ENCODE peak calls at places on chromosomes 12 and 14, in four cellular contexts. F, H, R and Z are unnamed samples.

GRCh38 chr14:65788876-65789859 is 376.6 kb downstream of the FUT8 start:
- DNase-seq in F (no peak), H (no peak), R (no peak), Z (no peak)

GRCh38 chr14:73567951-73568885 is 795 bp upstream of the ACOT2 start:
- DNase-seq in F (no peak), H (no peak), R (no peak), Z (no peak)

GRCh38 chr12:47774664-47775063 is 1.6 kb downstream of the SLC48A1 start:
- DNase-seq in F (no peak), H (no peak), R (no peak), Z (no peak)

GRCh38 chr12:25771062-25771461 is 187.4 kb upstream of the RASSF8 start:
- DNase-seq in F (no peak), H (no peak), R (no peak), Z (peak)

GRCh38 chr14:36605506-36605857 is 23.1 kb upstream of the NKX2-8 start:
- DNase-seq in F (no peak), H (no peak), R (no peak), Z (no peak)

GRCh38 chr12:79125358-79125757 is 260.8 kb downstream of the SYT1 start:
- DNase-seq in F (no peak), H (no peak), R (no peak), Z (no peak)

GRCh38 chr12:26128180-26128579 is 3.3 kb upstream of the BHLHE41 start:
- DNase-seq in F (no peak), H (no peak), R (no peak), Z (no peak)

GRCh38 chr12:104480826-104481457 is 24.2 kb downstream of the CHST11 start:
- DNase-seq in F (no peak), H (no peak), R (no peak), Z (no peak)

GRCh38 chr14:75456069-75457023 is 28.5 kb downstream of the JDP2 start:
- DNase-seq in F (peak), H (no peak), R (no peak), Z (no peak)

DNA sequence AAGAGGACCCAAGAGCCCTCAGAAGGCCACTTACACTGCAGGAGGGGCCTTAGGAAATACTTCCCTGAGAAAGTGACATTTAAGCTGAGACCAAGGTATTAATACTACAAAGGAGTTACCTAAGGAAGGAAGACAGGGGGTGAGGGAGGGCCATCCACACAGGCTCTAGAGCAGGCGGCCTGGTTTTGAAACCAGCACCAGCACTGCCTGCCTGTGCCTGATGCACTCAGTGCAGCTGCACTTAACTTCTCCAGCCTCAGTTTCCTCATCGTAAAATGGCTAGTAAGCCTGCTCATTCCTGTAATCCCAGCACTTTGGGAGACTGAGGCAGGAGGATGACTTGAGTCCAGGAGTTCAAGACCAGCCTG is 45.5 kb upstream of the PLEKHG6 start:
- DNase-seq in F (no peak), H (no peak), R (no peak), Z (no peak)
- H3K27ac ChIP-seq in F (no peak), H (no peak), R (no peak), Z (no peak)

GRCh38 chr12:43480591-43480990 is 71.4 kb downstream of the ADAMTS20 start:
- DNase-seq in F (no peak), H (no peak), R (no peak), Z (no peak)

DNA sequence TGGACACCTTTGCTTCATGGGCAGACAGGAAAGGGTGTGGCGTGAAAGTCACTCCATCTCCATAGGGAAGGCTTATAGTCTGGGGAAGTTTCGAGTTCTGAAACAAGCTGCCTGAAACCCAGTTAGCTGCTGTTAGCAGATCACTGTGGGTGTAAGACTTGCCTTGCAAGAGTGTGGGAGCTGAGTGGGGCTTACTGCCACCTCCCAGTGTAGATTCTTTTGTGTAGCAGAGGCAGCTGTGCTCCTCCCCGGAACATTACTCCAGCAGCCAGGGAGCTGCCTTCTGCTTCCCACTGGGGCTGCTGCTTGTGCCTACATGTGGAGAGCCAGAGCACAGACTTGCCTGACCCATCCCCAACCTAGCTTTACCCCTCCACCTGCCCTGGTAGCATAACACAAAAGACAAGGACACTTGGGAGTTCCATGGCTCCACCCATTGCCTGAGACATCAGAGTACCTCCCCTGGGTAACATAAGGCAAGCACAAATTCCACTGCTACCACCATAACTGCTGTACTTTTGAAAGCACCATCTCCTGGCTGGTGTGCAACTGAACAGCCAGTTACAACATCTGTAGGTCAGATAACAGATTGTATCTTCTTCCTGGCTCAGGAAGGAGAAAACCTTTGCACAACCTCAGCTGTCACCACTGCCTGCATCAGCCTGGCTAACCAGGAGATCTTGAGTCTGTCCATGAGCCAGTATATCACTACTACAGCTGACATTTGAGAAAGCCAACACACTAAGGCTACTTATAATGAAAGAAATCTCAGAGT is 69.5 kb downstream of the ADAMTS20 start:
- DNase-seq in F (no peak), H (no peak), R (no peak), Z (no peak)
- H3K27ac ChIP-seq in F (no peak), H (no peak), R (no peak), Z (no peak)

DNA sequence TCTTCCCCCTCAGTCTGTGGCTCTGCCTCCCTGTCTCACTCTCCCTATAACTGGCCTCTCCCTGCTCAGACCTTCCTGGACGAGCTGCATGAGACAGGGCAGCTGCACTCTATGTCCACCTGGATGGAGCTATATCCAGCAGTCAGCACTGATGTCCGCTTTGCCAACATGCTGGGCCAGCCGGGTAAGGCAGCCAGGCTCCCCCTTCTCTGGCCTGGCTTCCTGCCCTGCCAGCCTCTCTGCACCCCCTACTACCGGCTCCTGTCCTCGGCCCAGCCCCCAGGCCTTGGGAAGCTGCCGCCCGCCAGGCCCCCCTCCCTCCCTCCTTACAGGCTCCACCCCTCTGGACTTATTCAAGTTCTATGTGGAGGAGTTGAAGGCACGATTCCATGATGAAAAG is 14.0 kb downstream of the PRPF40B start:
- DNase-seq in F (peak), H (no peak), R (no peak), Z (no peak)
- H3K27ac ChIP-seq in F (no peak), H (no peak), R (no peak), Z (no peak)

GRCh38 chr12:123062682-123063426 is 82.4 kb downstream of the ARL6IP4 start:
- DNase-seq in F (no peak), H (no peak), R (no peak), Z (no peak)
- H3K27ac ChIP-seq in F (no peak), H (no peak), R (no peak), Z (peak)

GRCh38 chr12:58487280-58488141 is 432.8 kb downstream of the LRIG3 start:
- DNase-seq in F (no peak), H (no peak), R (no peak), Z (no peak)
- H3K27ac ChIP-seq in F (no peak), H (no peak), R (no peak), Z (no peak)

DNA sequence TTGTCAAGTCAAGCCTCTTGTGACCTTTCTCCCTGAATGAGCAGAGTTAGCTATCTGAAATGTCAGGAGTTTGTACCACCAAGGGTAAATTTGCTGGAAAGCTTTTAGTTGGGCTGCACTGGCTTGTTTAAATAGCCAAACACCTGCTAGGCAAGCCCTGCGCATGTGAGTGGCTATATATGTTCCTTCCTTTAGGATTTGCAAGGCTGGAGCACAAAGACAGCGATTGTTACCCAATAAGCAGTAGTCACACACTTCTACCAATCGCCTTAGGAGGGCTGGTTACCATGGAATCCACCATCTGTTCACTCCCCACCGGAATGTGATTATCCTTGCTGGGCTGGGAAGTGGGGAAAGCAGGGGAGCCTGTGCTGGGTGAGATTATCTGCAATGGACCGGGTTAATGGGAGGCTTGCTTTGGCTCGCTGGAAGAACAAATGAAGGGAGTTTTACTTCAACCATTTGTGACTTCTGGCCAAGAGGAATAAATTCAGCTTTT is 102.5 kb downstream of the FGD4 start:
- DNase-seq in F (peak), H (peak), R (no peak), Z (no peak)
- H3K27ac ChIP-seq in F (peak), H (peak), R (no peak), Z (no peak)

GRCh38 chr12:80598004-80598606 is 109.3 kb upstream of the MYF6 start:
- DNase-seq in F (peak), H (no peak), R (no peak), Z (peak)

GRCh38 chr12:80593766-80594165 is 113.7 kb upstream of the MYF6 start:
- DNase-seq in F (no peak), H (no peak), R (no peak), Z (no peak)

GRCh38 chr12:80602455-80602854 is 105.0 kb upstream of the MYF6 start:
- DNase-seq in F (peak), H (no peak), R (no peak), Z (no peak)

GRCh38 chr12:80596509-80596908 is 110.9 kb upstream of the MYF6 start:
- DNase-seq in F (no peak), H (no peak), R (no peak), Z (no peak)
- H3K27ac ChIP-seq in F (no peak), H (no peak), R (no peak), Z (no peak)